ENCODE peak calls at places on chromosome 6, in ten cellular contexts. Y, E, X, Z, T, N, V, U, B and A are unnamed samples.

GRCh38 chr6:158559895-158560786 is at the start of gene TMEM181:
- DNase-seq in B (peak), T (peak), X (peak), U (peak), E (peak), Y (peak), N (peak), V (peak), Z (peak), A (peak)

GRCh38 chr6:35077006-35077712 is 64.0 kb downstream of the TCP11 start:
- DNase-seq in Y (no peak), Z (no peak), B (no peak), X (no peak), E (no peak), N (no peak), U (no peak), V (no peak), T (no peak), A (no peak)

GRCh38 chr6:106149472-106150069 is 63.4 kb downstream of the PRDM1 start:
- DNase-seq in B (no peak), X (no peak), T (no peak), U (no peak), V (no peak), Y (no peak), E (no peak), Z (no peak), N (no peak), A (peak)

GRCh38 chr6:56288347-56288746 is 41.0 kb upstream of the COL21A1 start:
- DNase-seq in Y (no peak), V (no peak), T (no peak), E (no peak), B (no peak), Z (no peak), U (no peak), N (no peak), X (no peak), A (no peak)

GRCh38 chr6:106145741-106146227 is 59.6 kb downstream of the PRDM1 start:
- DNase-seq in T (no peak), B (no peak), E (no peak), V (no peak), Y (no peak), X (no peak), U (no peak), N (peak), Z (no peak), A (no peak)

GRCh38 chr6:12621766-12622165 is 94.8 kb upstream of the PHACTR1 start:
- DNase-seq in Y (no peak), X (no peak), V (no peak), N (no peak), U (no peak), E (no peak), T (no peak), B (no peak), Z (no peak), A (no peak)

GRCh38 chr6:141451508-141452353 is 681.0 kb upstream of the GJE1 start:
- DNase-seq in U (no peak), Y (peak), N (no peak), T (no peak), X (no peak), B (peak), V (peak), Z (no peak), E (no peak), A (no peak)

GRCh38 chr6:38720295-38720694 is 5.2 kb downstream of the DNAH8 start:
- DNase-seq in N (no peak), Z (no peak), U (no peak), E (no peak), T (no peak), Y (no peak), X (no peak), B (no peak), V (no peak), A (no peak)

GRCh38 chr6:137233561-137234504 is 14.6 kb upstream of the IFNGR1 start:
- DNase-seq in B (peak), U (no peak), Z (no peak), X (peak), T (no peak), V (peak), N (no peak), Y (peak), E (no peak), A (no peak)

GRCh38 chr6:99836471-99836870 is 157.6 kb downstream of the MCHR2 start:
- DNase-seq in X (peak), N (no peak), Z (no peak), B (no peak), U (no peak), Y (no peak), E (no peak), V (no peak), T (no peak), A (no peak)

GRCh38 chr6:15023448-15023847 is 222.4 kb upstream of the JARID2 start:
- DNase-seq in T (no peak), Z (peak), N (peak), X (no peak), U (no peak), B (no peak), V (no peak), E (no peak), Y (no peak), A (no peak)

GRCh38 chr6:97085772-97086171 is 161.2 kb downstream of the KLHL32 start:
- DNase-seq in B (peak), V (no peak), Y (peak), N (no peak), Z (no peak), X (no peak), U (no peak), T (no peak), E (no peak), A (no peak)

GRCh38 chr6:133268621-133269020 is 27.5 kb downstream of the EYA4 start:
- DNase-seq in U (no peak), N (no peak), V (no peak), Z (no peak), Y (no peak), T (no peak), B (no peak), E (no peak), X (no peak), A (no peak)

GRCh38 chr6:37521674-37522073 is 22.0 kb upstream of the CCDC167 start:
- DNase-seq in T (no peak), Z (no peak), V (no peak), E (no peak), N (no peak), X (no peak), Y (no peak), B (no peak), U (no peak), A (no peak)

GRCh38 chr6:105209950-105210706 is 30.3 kb upstream of the POPDC3 start:
- DNase-seq in N (no peak), V (peak), Y (peak), Z (no peak), X (no peak), B (peak), U (no peak), T (no peak), E (no peak), A (no peak)

GRCh38 chr6:116651916-116652315 is 16.6 kb downstream of the ZUP1 start:
- DNase-seq in U (no peak), Z (no peak), T (no peak), V (no peak), Y (no peak), X (no peak), B (no peak), E (no peak), N (no peak), A (no peak)

GRCh38 chr6:98835149-98836024 is 1.0 kb downstream of the POU3F2 start:
- DNase-seq in U (no peak), T (no peak), Z (no peak), E (no peak), N (no peak), B (no peak), X (no peak), V (no peak), Y (no peak), A (no peak)

GRCh38 chr6:26124550-26125014 is 37.4 kb downstream of the HFE start:
- DNase-seq in N (peak), Y (no peak), E (no peak), Z (no peak), T (no peak), B (no peak), X (no peak), U (no peak), V (no peak), A (no peak)

GRCh38 chr6:24340998-24341934 is 16.6 kb downstream of the DCDC2 start:
- DNase-seq in B (no peak), E (no peak), V (no peak), X (no peak), T (no peak), Y (no peak), U (no peak), Z (no peak), N (no peak), A (no peak)

GRCh38 chr6:1831030-1831429 is 221.3 kb downstream of the FOXC1 start:
- DNase-seq in V (no peak), Y (no peak), U (no peak), X (no peak), B (no peak), E (no peak), N (no peak), Z (no peak), T (no peak), A (no peak)

GRCh38 chr6:163206196-163206595 is 208.3 kb upstream of the QKI start:
- DNase-seq in Z (no peak), T (no peak), U (no peak), E (no peak), X (no peak), Y (no peak), N (no peak), V (no peak), B (no peak), A (no peak)

GRCh38 chr6:159959165-159959975 is 9.5 kb upstream of the IGF2R start:
- DNase-seq in T (no peak), V (no peak), N (no peak), E (no peak), Y (no peak), B (no peak), X (no peak), Z (no peak), U (no peak), A (no peak)

GRCh38 chr6:105272783-105273182 is 93.0 kb upstream of the POPDC3 start:
- DNase-seq in E (no peak), T (no peak), Y (peak), X (no peak), N (no peak), B (no peak), U (no peak), Z (no peak), V (no peak), A (no peak)

GRCh38 chr6:169579712-169580111 is 122.1 kb downstream of the WDR27 start:
- DNase-seq in U (no peak), E (no peak), X (no peak), Y (no peak), N (no peak), B (no peak), T (no peak), Z (no peak), V (no peak), A (no peak)

GRCh38 chr6:135212020-135212806 is 31.1 kb downstream of the MYB start:
- DNase-seq in X (peak), B (peak), Z (no peak), U (peak), E (no peak), T (no peak), Y (peak), N (no peak), V (no peak), A (no peak)

GRCh38 chr6:124463271-124463670 is 499.0 kb upstream of the RNF217 start:
- DNase-seq in T (no peak), E (peak), B (no peak), Y (no peak), X (no peak), Z (no peak), U (no peak), V (no peak), N (no peak), A (no peak)

GRCh38 chr6:114449659-114450058 is 106.8 kb upstream of the HS3ST5 start:
- DNase-seq in E (no peak), N (no peak), V (no peak), B (no peak), U (no peak), Z (no peak), T (no peak), X (no peak), Y (no peak), A (no peak)

GRCh38 chr6:99467509-99468106 is 42.5 kb upstream of the PNISR start:
- DNase-seq in Z (no peak), Y (peak), E (peak), T (no peak), X (peak), B (no peak), U (peak), N (peak), V (no peak), A (no peak)